ENCODE peak calls at places on chromosomes 7 and 10, in four cellular contexts. One of them, this sample, is unnamed.

GRCh38 chr10:31522820-31523219 is 203.8 kb downstream of the ZEB1 start:
- DNase-seq in hippocampal formation: no peak
- DNase-seq in CD4-positive, alpha-beta memory T cell: no peak
- DNase-seq in mucosa of gallbladder: no peak
- DNase-seq in this sample: no peak

GRCh38 chr10:6207658-6208057 is 4.9 kb downstream of the PFKFB3 start:
- DNase-seq in hippocampal formation: no peak
- DNase-seq in CD4-positive, alpha-beta memory T cell: no peak
- DNase-seq in mucosa of gallbladder: no peak
- DNase-seq in this sample: no peak

GRCh38 chr10:61757525-61758397 is 95.0 kb downstream of the CABCOCO1 start:
- DNase-seq in hippocampal formation: no peak
- DNase-seq in CD4-positive, alpha-beta memory T cell: no peak
- DNase-seq in mucosa of gallbladder: peak; percentile 52
- DNase-seq in this sample: no peak

GRCh38 chr7:99357701-99358490 is 16.6 kb upstream of the ARPC1B start:
- DNase-seq in hippocampal formation: peak; percentile 29
- DNase-seq in CD4-positive, alpha-beta memory T cell: no peak
- DNase-seq in mucosa of gallbladder: no peak
- DNase-seq in this sample: no peak

GRCh38 chr7:43884617-43885016 is 15.3 kb upstream of the MRPS24 start:
- DNase-seq in hippocampal formation: no peak
- DNase-seq in CD4-positive, alpha-beta memory T cell: no peak
- DNase-seq in mucosa of gallbladder: no peak
- DNase-seq in this sample: no peak

GRCh38 chr7:50676754-50677153 is 105.9 kb downstream of the GRB10 start:
- DNase-seq in hippocampal formation: peak; percentile 59
- DNase-seq in CD4-positive, alpha-beta memory T cell: no peak
- DNase-seq in mucosa of gallbladder: no peak
- DNase-seq in this sample: no peak

GRCh38 chr10:86342111-86342863 is 24.3 kb downstream of the GRID1 start:
- DNase-seq in hippocampal formation: no peak
- DNase-seq in CD4-positive, alpha-beta memory T cell: no peak
- DNase-seq in mucosa of gallbladder: no peak
- DNase-seq in this sample: no peak

GRCh38 chr7:115475774-115476407 is 554.0 kb downstream of the MDFIC start:
- DNase-seq in hippocampal formation: no peak
- DNase-seq in CD4-positive, alpha-beta memory T cell: peak; percentile 35
- DNase-seq in mucosa of gallbladder: no peak
- DNase-seq in this sample: no peak

GRCh38 chr7:138556771-138557484 is 96.9 kb downstream of the TRIM24 start:
- DNase-seq in hippocampal formation: no peak
- DNase-seq in CD4-positive, alpha-beta memory T cell: no peak
- DNase-seq in mucosa of gallbladder: no peak
- DNase-seq in this sample: no peak

GRCh38 chr10:6203331-6204062 is 765 bp downstream of the PFKFB3 start:
- DNase-seq in hippocampal formation: peak; percentile 80
- DNase-seq in CD4-positive, alpha-beta memory T cell: peak; percentile 49
- DNase-seq in mucosa of gallbladder: peak; percentile 57
- DNase-seq in this sample: peak; percentile 68